ENCODE peak calls at places on chromosomes 4 and X, in nine cellular contexts. F is Karpas-422, E is endothelial cell of umbilical vein, S is aorta, I is thoracic aorta, X is left ventricle myocardium inferior, V is dorsolateral prefrontal cortex, Z is cardiac muscle cell, W is uterus. M is an unnamed sample.

GRCh38 chr4:57374866-57375595 is 264.8 kb upstream of the IGFBP7 start:
- DNase-seq in F (no peak), E (no peak), S (no peak), I (no peak), X (no peak), V (no peak), Z (no peak), W (no peak), M (no peak)

GRCh38 chrX:22818061-22818460 is 181.7 kb upstream of the DDX53 start:
- DNase-seq in F (no peak), E (no peak), S (no peak), I (no peak), X (no peak), V (no peak), Z (no peak), W (no peak), M (no peak)

GRCh38 chr4:159480826-159481225 is 377.9 kb downstream of the RAPGEF2 start:
- DNase-seq in F (no peak), E (no peak), S (no peak), I (no peak), X (no peak), V (no peak), Z (no peak), W (no peak), M (no peak)

GRCh38 chr4:7699040-7699439 is 240.6 kb downstream of the AFAP1 start:
- DNase-seq in F (no peak), E (no peak), S (no peak), I (no peak), X (no peak), V (no peak), Z (no peak), W (peak; percentile 36), M (no peak)

GRCh38 chrX:10120828-10121227 is 35.9 kb upstream of the CLCN4 start:
- DNase-seq in F (no peak), E (no peak), S (no peak), I (no peak), X (no peak), V (no peak), Z (no peak), W (no peak), M (no peak)

GRCh38 chr4:45350438-45350837 is 624.1 kb upstream of the GNPDA2 start:
- DNase-seq in F (peak; percentile 41), E (no peak), S (no peak), I (no peak), X (no peak), V (no peak), Z (peak; percentile 10), W (no peak), M (no peak)

GRCh38 chr4:125370478-125370877 is 55.7 kb downstream of the FAT4 start:
- DNase-seq in F (no peak), E (no peak), S (no peak), I (no peak), X (no peak), V (no peak), Z (no peak), W (no peak), M (no peak)

GRCh38 chrX:147403075-147403474 is 508.6 kb upstream of the FMR1 start:
- DNase-seq in F (no peak), E (no peak), S (no peak), I (no peak), X (no peak), V (no peak), Z (no peak), W (no peak), M (no peak)

GRCh38 chr4:98000940-98001339 is 142.3 kb downstream of the STPG2 start:
- DNase-seq in F (no peak), E (no peak), S (no peak), I (no peak), X (no peak), V (no peak), Z (no peak), W (no peak), M (no peak)

GRCh38 chrX:68532828-68533227 is 34.0 kb downstream of the YIPF6 start:
- DNase-seq in F (no peak), E (no peak), S (no peak), I (no peak), X (no peak), V (no peak), Z (no peak), W (no peak), M (no peak)

GRCh38 chr4:121876976-121877773 is 6.9 kb upstream of the BBS7 start:
- DNase-seq in F (no peak), E (no peak), S (no peak), I (no peak), X (no peak), V (no peak), Z (no peak), W (no peak), M (peak; percentile 79)

GRCh38 chrX:57417827-57418226 is 131.3 kb downstream of the FAAH2 start:
- DNase-seq in F (no peak), E (peak; percentile 15), S (no peak), I (no peak), X (no peak), V (no peak), Z (no peak), W (no peak), M (no peak)

GRCh38 chr4:629916-630641 is 4.7 kb downstream of the PDE6B start:
- DNase-seq in F (no peak), E (no peak), S (peak; percentile 20), I (no peak), X (peak; percentile 5), V (no peak), Z (no peak), W (no peak), M (no peak)

GRCh38 chr4:108453366-108453765 is 167.0 kb upstream of the RPL34 start:
- DNase-seq in F (no peak), E (no peak), S (no peak), I (no peak), X (no peak), V (no peak), Z (no peak), W (no peak), M (no peak)

GRCh38 chrX:15686818-15687685 is 22.4 kb upstream of the CLTRN start:
- DNase-seq in F (peak; percentile 90), E (peak; percentile 56), S (no peak), I (peak; percentile 2), X (no peak), V (peak; percentile 69), Z (peak; percentile 82), W (peak; percentile 60), M (peak; percentile 54)

GRCh38 chrX:154443479-154443910 is 446 bp upstream of the FAM50A start:
- DNase-seq in F (peak; percentile 55), E (no peak), S (no peak), I (no peak), X (no peak), V (no peak), Z (peak; percentile 8), W (no peak), M (no peak)

GRCh38 chrX:10549280-10549679 is 71.1 kb downstream of the MID1 start:
- DNase-seq in F (no peak), E (peak; percentile 43), S (no peak), I (no peak), X (no peak), V (no peak), Z (no peak), W (no peak), M (no peak)

GRCh38 chrX:129654652-129655546 is at the start of gene APLN:
- DNase-seq in F (peak; percentile 58), E (peak; percentile 55), S (peak; percentile 77), I (no peak), X (peak; percentile 58), V (no peak), Z (peak; percentile 57), W (peak; percentile 40), M (peak; percentile 33)

GRCh38 chrX:113059714-113060113 is 219.1 kb upstream of the AMOT start:
- DNase-seq in F (no peak), E (no peak), S (no peak), I (no peak), X (no peak), V (no peak), Z (no peak), W (no peak), M (no peak)

GRCh38 chr4:152265149-152265621 is 270.7 kb downstream of the FBXW7 start:
- DNase-seq in F (no peak), E (no peak), S (no peak), I (no peak), X (no peak), V (peak; percentile 55), Z (no peak), W (no peak), M (no peak)

DNA sequence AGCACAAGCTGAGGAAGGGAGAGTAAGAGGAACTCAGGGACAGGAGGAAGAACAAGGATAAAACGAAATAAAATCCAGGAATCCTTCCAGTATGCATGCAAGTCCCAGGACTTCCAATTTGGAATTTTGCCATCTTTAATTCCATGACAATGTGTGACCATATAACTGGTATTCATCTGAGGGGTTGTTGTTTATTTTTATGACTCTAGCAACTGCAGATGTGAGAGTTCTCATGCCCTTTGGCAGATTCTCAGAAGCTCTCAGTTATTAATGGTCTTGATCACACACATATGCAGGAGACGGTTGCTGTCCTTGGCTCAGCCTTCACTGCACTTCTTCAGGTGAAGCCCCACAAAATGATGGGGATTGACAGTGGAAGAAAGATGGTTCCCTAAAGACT is 148.2 kb downstream of the SMIM20 start:
- DNase-seq in F (no peak), E (no peak), S (no peak), I (no peak), X (no peak), V (no peak), Z (no peak), W (no peak), M (no peak)
- H3K27ac ChIP-seq in F (no peak overlapping the region), E (no peak overlapping the region), S (no peak overlapping the region), I (no peak overlapping the region), X (no peak overlapping the region), V (no peak overlapping the region), Z (no peak overlapping the region), W (no peak overlapping the region), M (no peak overlapping the region)

DNA sequence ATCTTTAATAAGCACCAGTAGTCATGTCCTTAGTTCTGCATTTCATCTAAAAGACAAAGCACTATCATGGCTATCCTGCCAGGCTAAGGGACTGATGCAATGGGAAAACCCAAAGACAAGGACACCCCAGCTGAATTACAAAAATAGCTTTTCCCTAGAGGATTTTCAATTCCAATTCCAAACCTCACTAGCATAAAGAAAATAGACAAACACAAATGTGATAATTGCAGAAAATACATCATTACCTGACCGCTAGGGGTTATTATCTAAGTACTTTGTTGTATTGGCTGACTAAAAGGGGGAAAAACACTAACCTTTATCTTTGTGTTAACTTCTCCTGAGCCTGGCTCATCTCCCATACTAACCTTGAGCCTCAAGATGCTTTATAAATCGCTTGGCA is 2.7 kb upstream of the AMMECR1 start:
- DNase-seq in F (no peak), E (no peak), S (no peak), I (no peak), X (no peak), V (no peak), Z (no peak), W (no peak), M (no peak)
- H3K27ac ChIP-seq in F (no peak overlapping the region), E (no peak overlapping the region), S (no peak overlapping the region), I (no peak overlapping the region), X (no peak overlapping the region), V (no peak overlapping the region), Z (no peak overlapping the region), W (no peak overlapping the region), M (no peak overlapping the region)

GRCh38 chr4:40552536-40552935 is 77.1 kb downstream of the RBM47 start:
- DNase-seq in F (no peak), E (no peak), S (no peak), I (no peak), X (no peak), V (no peak), Z (no peak), W (no peak), M (no peak)
- H3K27ac ChIP-seq in F (no peak overlapping the region), E (no peak overlapping the region), S (no peak overlapping the region), I (no peak overlapping the region), X (no peak overlapping the region), V (no peak overlapping the region), Z (no peak overlapping the region), W (no peak overlapping the region), M (no peak overlapping the region)

GRCh38 chr4:138399041-138399440 is 156.9 kb upstream of the SLC7A11 start:
- DNase-seq in F (no peak), E (peak; percentile 74), S (no peak), I (no peak), X (no peak), V (no peak), Z (no peak), W (no peak), M (no peak)
- H3K27ac ChIP-seq in F (no peak overlapping the region), E (peak overlapping the region; percentile 30), S (no peak overlapping the region), I (no peak overlapping the region), X (peak overlapping the region; percentile 83), V (no peak overlapping the region), Z (no peak overlapping the region), W (no peak overlapping the region), M (no peak overlapping the region)